ENCODE peak calls at places on chromosomes 4 and X, in eight cellular contexts. W is ovary, H is pancreas, T is adipocyte, P is tibial nerve, D is suprapubic skin, K is sigmoid colon, V is psoas muscle. X is an unnamed sample. For H3K27me3 and H3K9me3, the result is how much of the 10 kb centered on the place peaks cover.

GRCh38 chr4:129453524-129453923 is 357.6 kb downstream of the C4orf33 start:
- DNase-seq in K (no peak), V (no peak), D (no peak), T (no peak), P (no peak), W (no peak), H (no peak), X (no peak)

GRCh38 chr4:2254665-2255500 is 7.0 kb downstream of the MXD4 start:
- DNase-seq in D (peak), V (no peak), K (peak), P (peak), T (no peak), H (peak), W (peak), X (no peak)

GRCh38 chrX:87409113-87409841 is 108.3 kb upstream of the KLHL4 start:
- DNase-seq in W (peak), D (no peak), H (peak), T (no peak), K (peak), P (no peak), V (peak), X (peak)

GRCh38 chr4:11585506-11585905 is 156.8 kb upstream of the HS3ST1 start:
- DNase-seq in H (peak), V (no peak), P (no peak), W (peak), K (no peak), T (no peak), D (no peak), X (no peak)

GRCh38 chr4:147830102-147830463 is 98.2 kb downstream of the ARHGAP10 start:
- DNase-seq in V (no peak), T (no peak), P (no peak), K (no peak), D (no peak), W (no peak), H (no peak), X (no peak)

GRCh38 chr4:617644-618330 is 7.6 kb upstream of the PDE6B start:
- DNase-seq in V (no peak), K (no peak), T (no peak), P (no peak), W (no peak), H (no peak), D (peak), X (no peak)

GRCh38 chr4:66852843-66853242 is 692.5 kb downstream of the CENPC start:
- DNase-seq in H (no peak), W (no peak), P (no peak), V (no peak), D (no peak), K (no peak), T (no peak), X (no peak)

GRCh38 chrX:141642979-141643378 is 53.5 kb downstream of the SPANXA2 start:
- DNase-seq in H (no peak), D (no peak), W (no peak), T (peak), K (no peak), V (no peak), P (no peak), X (no peak)

GRCh38 chr4:73308286-73308685 is 49.7 kb upstream of the ANKRD17 start:
- DNase-seq in D (no peak), K (no peak), H (no peak), P (no peak), V (no peak), T (peak), W (no peak), X (no peak)

GRCh38 chr4:30802622-30803323 is 82.6 kb downstream of the PCDH7 start:
- DNase-seq in V (no peak), D (no peak), H (no peak), P (no peak), W (no peak), K (no peak), T (peak), X (no peak)

GRCh38 chr4:185911556-185912064 is 99.6 kb upstream of the SORBS2 start:
- DNase-seq in H (no peak), V (no peak), P (no peak), T (peak), D (no peak), W (no peak), K (no peak), X (no peak)

GRCh38 chr4:143026459-143027170 is 158.1 kb upstream of the USP38 start:
- DNase-seq in D (no peak), T (no peak), K (no peak), P (no peak), W (no peak), H (no peak), V (no peak), X (no peak)

GRCh38 chr4:83890816-83891215 is 354.9 kb downstream of the GPAT3 start:
- DNase-seq in H (no peak), K (no peak), D (no peak), T (no peak), P (no peak), V (no peak), W (no peak), X (no peak)

GRCh38 chrX:72046447-72046846 is 85.3 kb downstream of the RTL5 start:
- DNase-seq in D (no peak), K (no peak), H (no peak), W (no peak), V (no peak), T (no peak), P (no peak), X (no peak)

GRCh38 chr4:3529363-3529762 is 2.9 kb downstream of the LRPAP1 start:
- DNase-seq in P (no peak), W (no peak), H (no peak), V (peak), K (peak), T (peak), D (no peak), X (peak)

GRCh38 chrX:53421772-53422090 is 723 bp downstream of the SMC1A start:
- DNase-seq in W (no peak), H (no peak), D (no peak), K (no peak), T (peak), P (no peak), V (no peak), X (no peak)

GRCh38 chr4:111650553-111651183 is 494.6 kb upstream of the FAM241A start:
- DNase-seq in K (no peak), V (no peak), D (no peak), T (no peak), W (no peak), P (no peak), H (no peak), X (no peak)

GRCh38 chrX:55057691-55058249 is 17.1 kb upstream of the PAGE2B start:
- DNase-seq in W (peak), K (no peak), P (peak), V (no peak), T (peak), D (no peak), H (peak), X (no peak)

GRCh38 chrX:64975491-64975890 is 759 bp downstream of the ZC4H2 start:
- DNase-seq in H (peak), P (no peak), W (peak), T (peak), K (peak), D (no peak), V (peak), X (peak)

GRCh38 chr4:92362002-92362401 is 58.2 kb downstream of the GRID2 start:
- DNase-seq in V (no peak), H (no peak), K (no peak), P (no peak), T (no peak), D (no peak), W (no peak), X (no peak)

GRCh38 chr4:185343726-185344581 is 51.8 kb downstream of the LRP2BP start:
- DNase-seq in V (no peak), W (no peak), T (no peak), H (no peak), D (no peak), K (peak), P (peak), X (no peak)

GRCh38 chr4:106301393-106302084 is 14.5 kb downstream of the TBCK start:
- DNase-seq in K (no peak), V (no peak), P (no peak), H (no peak), T (peak), D (no peak), W (no peak), X (no peak)

GRCh38 chr4:74364649-74365491 is at the start of gene EREG:
- DNase-seq in D (no peak), T (peak), K (peak), V (peak), P (no peak), H (no peak), W (no peak), X (no peak)

GRCh38 chr4:119113033-119113655 is 22.5 kb upstream of the MYOZ2 start:
- DNase-seq in V (no peak), D (no peak), W (no peak), T (peak), P (no peak), K (no peak), H (no peak), X (no peak)

GRCh38 chrX:120668357-120668756 is 38.5 kb upstream of the C1GALT1C1 start:
- DNase-seq in V (no peak), T (no peak), K (no peak), H (no peak), P (no peak), W (no peak), D (no peak), X (no peak)

GRCh38 chr4:146340798-146341197 is 126.5 kb downstream of the REELD1 start:
- DNase-seq in T (peak), W (no peak), K (no peak), H (no peak), V (no peak), P (no peak), D (no peak), X (no peak)

GRCh38 chrX:145936769-145937168 is 119.1 kb downstream of the SLITRK2 start:
- DNase-seq in T (no peak), H (no peak), D (no peak), P (no peak), W (no peak), K (no peak), V (no peak), X (no peak)

GRCh38 chr4:14856076-14856926 is 146.0 kb upstream of the CPEB2 start:
- DNase-seq in T (peak), K (peak), W (peak), D (no peak), H (peak), V (peak), P (peak), X (no peak)

GRCh38 chr4:150906987-150907633 is 108.0 kb downstream of the LRBA start:
- DNase-seq in V (no peak), W (no peak), K (no peak), T (no peak), D (no peak), H (no peak), P (no peak), X (no peak)

GRCh38 chrX:46803140-46803539 is 33.7 kb upstream of the RP2 start:
- DNase-seq in K (no peak), H (no peak), V (no peak), T (no peak), W (no peak), P (no peak), D (no peak), X (no peak)

GRCh38 chr4:148443550-148444295 is 1.5 kb upstream of the NR3C2 start:
- DNase-seq in V (peak), D (no peak), P (no peak), T (peak), H (peak), W (peak), K (peak), X (peak)

GRCh38 chr4:184949020-184949419 is 69.3 kb upstream of the HELT start:
- DNase-seq in K (no peak), H (no peak), D (no peak), V (no peak), T (no peak), P (no peak), W (no peak), X (no peak)

GRCh38 chrX:46710927-46711623 is 47.8 kb downstream of the SLC9A7 start:
- DNase-seq in K (no peak), T (no peak), H (no peak), W (no peak), D (no peak), P (no peak), V (no peak), X (no peak)

GRCh38 chrX:31353095-31353494 is 281.3 kb upstream of the FTHL17 start:
- DNase-seq in K (no peak), W (no peak), D (no peak), H (no peak), P (no peak), V (no peak), T (peak), X (no peak)
- H3K27me3 ChIP-seq in K (under half), W (under half), D (under half), H (under half), P (under half), V (under half), T (under half), X (under half)

GRCh38 chr4:26871611-26872010 is 11.0 kb downstream of the STIM2 start:
- DNase-seq in K (no peak), H (no peak), D (no peak), W (no peak), T (peak), P (no peak), V (no peak), X (no peak)
- H3K9me3 ChIP-seq in K (under half), H (under half), D (under half), W (under half), T (under half), P (under half), V (under half), X (under half)

DNA sequence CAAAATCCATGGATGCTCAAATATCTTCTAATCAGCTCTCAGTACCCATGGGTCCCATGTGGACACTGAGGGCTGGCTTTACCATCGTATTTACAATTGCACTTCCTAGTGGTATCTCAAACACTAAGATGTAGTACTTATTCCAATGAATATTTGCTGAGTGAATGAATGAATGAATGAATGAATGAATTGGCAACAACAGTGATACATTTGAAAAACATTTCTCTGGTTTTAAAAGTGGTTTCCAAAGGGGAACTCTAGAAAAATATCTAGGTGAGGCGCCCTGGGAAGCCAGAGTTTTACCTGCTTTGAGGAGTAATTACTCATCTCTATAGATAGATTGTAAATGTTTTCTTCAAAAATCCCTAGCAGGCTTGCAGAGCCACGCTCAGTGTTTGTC is 76.6 kb downstream of the CYTL1 start:
- DNase-seq in V (no peak), K (no peak), T (no peak), H (no peak), P (no peak), W (no peak), D (no peak), X (no peak)
- H3K27me3 ChIP-seq in V (under half), K (under half), T (under half), H (under half), P (under half), W (under half), D (under half), X (half or more)

GRCh38 chr4:43264730-43265129 is 372.2 kb downstream of the GRXCR1 start:
- DNase-seq in V (no peak), W (no peak), P (no peak), D (no peak), K (no peak), T (no peak), H (no peak), X (no peak)
- H3K9me3 ChIP-seq in V (under half), W (under half), P (under half), D (under half), K (under half), T (under half), H (under half), X (under half)

GRCh38 chrX:31127716-31128115 is 55.9 kb upstream of the FTHL17 start:
- DNase-seq in D (no peak), H (no peak), K (no peak), T (no peak), W (no peak), P (no peak), V (no peak), X (no peak)

GRCh38 chrX:31126205-31126604 is 54.4 kb upstream of the FTHL17 start:
- DNase-seq in V (no peak), T (no peak), K (no peak), W (no peak), H (no peak), P (no peak), D (no peak), X (no peak)

GRCh38 chrX:31128849-31129248 is 57.0 kb upstream of the FTHL17 start:
- DNase-seq in T (no peak), H (no peak), W (no peak), V (no peak), P (no peak), D (no peak), K (no peak), X (no peak)

GRCh38 chrX:31124536-31124935 is 52.7 kb upstream of the FTHL17 start:
- DNase-seq in P (no peak), K (no peak), W (no peak), T (no peak), V (no peak), D (no peak), H (no peak), X (no peak)

GRCh38 chrX:31123335-31123734 is 51.5 kb upstream of the FTHL17 start:
- DNase-seq in V (no peak), K (no peak), P (no peak), H (no peak), W (no peak), T (no peak), D (no peak), X (no peak)
- H3K27me3 ChIP-seq in V (under half), K (under half), P (under half), H (under half), W (under half), T (under half), D (under half), X (under half)

GRCh38 chr4:175035907-175036306 is 117.7 kb downstream of the ADAM29 start:
- DNase-seq in P (no peak), V (no peak), T (peak), D (no peak), H (no peak), K (no peak), W (no peak), X (no peak)
- H3K9me3 ChIP-seq in P (under half), V (under half), T (under half), D (under half), H (under half), K (under half), W (under half), X (under half)

GRCh38 chr4:6466756-6467381 is 5.5 kb downstream of the PPP2R2C start:
- DNase-seq in D (peak), K (peak), W (peak), V (no peak), T (no peak), P (no peak), H (no peak), X (no peak)
- H3K27me3 ChIP-seq in D (under half), K (under half), W (under half), V (under half), T (under half), P (under half), H (under half), X (half or more)

GRCh38 chrX:150536455-150537116 is 31.8 kb upstream of the MTM1 start:
- DNase-seq in V (no peak), W (no peak), P (no peak), K (no peak), H (no peak), D (no peak), T (no peak), X (no peak)
- H3K9me3 ChIP-seq in V (under half), W (under half), P (under half), K (under half), H (under half), D (under half), T (half or more), X (under half)

GRCh38 chrX:139196890-139197289 is 333.6 kb upstream of the F9 start:
- DNase-seq in H (no peak), K (no peak), T (no peak), V (no peak), W (no peak), D (no peak), P (no peak), X (no peak)
- H3K27me3 ChIP-seq in H (under half), K (under half), T (under half), V (under half), W (under half), D (under half), P (under half), X (under half)

GRCh38 chrX:154473683-154474082 is 5.4 kb downstream of the LAGE3 start:
- DNase-seq in V (no peak), D (no peak), K (no peak), T (no peak), W (no peak), H (no peak), P (no peak), X (no peak)
- H3K9me3 ChIP-seq in V (under half), D (under half), K (under half), T (under half), W (under half), H (under half), P (under half), X (under half)

X was measured in left ventricle myocardium inferior.